ENCODE peak calls at places on chromosomes 3 and 15, in six cellular contexts. F is mammary epithelial cell, J is breast epithelium, U is heart right ventricle, Z is body of pancreas, K is lower lobe of right lung. L is an unnamed sample. For H3K4me1, the result is how much of the 10 kb centered on the place peaks cover.

GRCh38 chr3:197132916-197133530 is 103.4 kb upstream of the MELTF start:
- DNase-seq in F (no peak), J (no peak), U (no peak), Z (no peak), K (no peak), L (no peak)

GRCh38 chr15:82140859-82141258 is 95.0 kb upstream of the MEX3B start:
- DNase-seq in F (peak), J (no peak), U (no peak), Z (no peak), K (no peak), L (no peak)

GRCh38 chr3:106088270-106088669 is 219.5 kb upstream of the CBLB start:
- DNase-seq in F (peak), J (no peak), U (no peak), Z (no peak), K (no peak), L (no peak)

GRCh38 chr15:78059110-78059839 is 18.2 kb downstream of the TBC1D2B start:
- DNase-seq in F (no peak), J (no peak), U (no peak), Z (no peak), K (no peak), L (no peak)

GRCh38 chr3:114005406-114005987 is 50.8 kb downstream of the CCDC191 start:
- DNase-seq in F (no peak), J (no peak), U (no peak), Z (no peak), K (no peak), L (no peak)

GRCh38 chr15:63703641-63704040 is 106.5 kb downstream of the FBXL22 start:
- DNase-seq in F (no peak), J (no peak), U (no peak), Z (no peak), K (no peak), L (no peak)

GRCh38 chr15:80389370-80389769 is 14.8 kb upstream of the ARNT2 start:
- DNase-seq in F (no peak), J (no peak), U (no peak), Z (no peak), K (no peak), L (no peak)

GRCh38 chr3:116140100-116140689 is 305.1 kb downstream of the LSAMP start:
- DNase-seq in F (peak), J (no peak), U (no peak), Z (no peak), K (no peak), L (no peak)

GRCh38 chr15:30922469-30923311 is 19.0 kb downstream of the FAN1 start:
- DNase-seq in F (peak), J (no peak), U (no peak), Z (no peak), K (no peak), L (peak)

GRCh38 chr15:35038655-35039534 is 46.2 kb downstream of the NANOGP8 start:
- DNase-seq in F (peak), J (no peak), U (no peak), Z (no peak), K (no peak), L (no peak)

GRCh38 chr3:186220886-186221285 is 112.0 kb upstream of the ETV5 start:
- DNase-seq in F (no peak), J (no peak), U (no peak), Z (peak), K (no peak), L (no peak)

GRCh38 chr3:127802620-127803019 is 19.7 kb downstream of the MGLL start:
- DNase-seq in F (no peak), J (no peak), U (no peak), Z (no peak), K (no peak), L (no peak)

GRCh38 chr3:64157150-64158035 is 67.9 kb downstream of the PRICKLE2 start:
- DNase-seq in F (no peak), J (no peak), U (no peak), Z (no peak), K (no peak), L (no peak)

GRCh38 chr3:12752803-12753202 is 6.3 kb downstream of the TMEM40 start:
- DNase-seq in F (no peak), J (no peak), U (no peak), Z (no peak), K (no peak), L (no peak)

GRCh38 chr3:80676869-80677268 is 909.1 kb upstream of the ROBO1 start:
- DNase-seq in F (no peak), J (no peak), U (no peak), Z (no peak), K (no peak), L (no peak)

GRCh38 chr3:177439729-177440269 is 242.5 kb upstream of the TBL1XR1 start:
- DNase-seq in F (no peak), J (no peak), U (no peak), Z (no peak), K (no peak), L (no peak)
- H3K4me1 ChIP-seq in F (under half), J (under half), U (under half), Z (under half), K (under half), L (under half)

GRCh38 chr3:133576169-133576568 is 2.7 kb downstream of the CDV3 start:
- DNase-seq in F (no peak), J (no peak), U (no peak), Z (no peak), K (no peak), L (no peak)
- H3K4me1 ChIP-seq in F (under half), J (under half), U (half or more), Z (half or more), K (half or more), L (under half)

DNA sequence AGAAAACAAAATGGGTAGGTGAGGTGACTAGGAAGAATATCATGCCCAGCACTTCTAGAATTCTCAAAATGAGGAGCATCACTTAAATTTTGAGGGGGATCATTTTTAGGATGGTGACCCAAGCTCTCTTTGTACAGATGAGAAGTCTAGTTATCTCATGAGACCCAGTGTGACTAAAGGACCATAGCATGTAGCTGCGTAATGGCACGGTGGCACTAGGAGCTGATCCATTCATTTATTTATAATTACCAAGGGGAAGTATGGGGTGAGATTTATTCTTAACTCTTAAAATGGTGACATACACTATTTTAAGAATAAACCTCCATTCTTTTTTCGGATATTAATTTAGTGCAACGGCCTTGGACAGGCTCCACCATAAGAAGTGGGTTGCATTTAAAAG is 8.3 kb downstream of the IQGAP1 start:
- DNase-seq in F (no peak), J (no peak), U (no peak), Z (no peak), K (no peak), L (no peak)
- H3K4me1 ChIP-seq in F (under half), J (under half), U (half or more), Z (under half), K (half or more), L (under half)

GRCh38 chr15:38028869-38029268 is 94.4 kb downstream of the TMCO5A start:
- DNase-seq in F (no peak), J (no peak), U (no peak), Z (no peak), K (no peak), L (no peak)

GRCh38 chr15:38035701-38036100 is 101.3 kb downstream of the TMCO5A start:
- DNase-seq in F (no peak), J (no peak), U (no peak), Z (no peak), K (no peak), L (no peak)

GRCh38 chr15:38029741-38030140 is 95.3 kb downstream of the TMCO5A start:
- DNase-seq in F (no peak), J (no peak), U (no peak), Z (no peak), K (no peak), L (no peak)

GRCh38 chr15:38030609-38031008 is 96.2 kb downstream of the TMCO5A start:
- DNase-seq in F (no peak), J (no peak), U (no peak), Z (no peak), K (no peak), L (no peak)
- H3K4me1 ChIP-seq in F (under half), J (under half), U (under half), Z (under half), K (under half), L (under half)

GRCh38 chr3:195082811-195083210 is 188.1 kb downstream of the XXYLT1 start:
- DNase-seq in F (no peak), J (no peak), U (no peak), Z (no peak), K (peak), L (peak)
- H3K4me1 ChIP-seq in F (under half), J (under half), U (under half), Z (under half), K (under half), L (under half)

GRCh38 chr3:45608296-45608695 is 13.7 kb downstream of the LIMD1 start:
- DNase-seq in F (no peak), J (no peak), U (no peak), Z (no peak), K (peak), L (no peak)
- H3K4me1 ChIP-seq in F (under half), J (under half), U (half or more), Z (half or more), K (half or more), L (under half)

DNA sequence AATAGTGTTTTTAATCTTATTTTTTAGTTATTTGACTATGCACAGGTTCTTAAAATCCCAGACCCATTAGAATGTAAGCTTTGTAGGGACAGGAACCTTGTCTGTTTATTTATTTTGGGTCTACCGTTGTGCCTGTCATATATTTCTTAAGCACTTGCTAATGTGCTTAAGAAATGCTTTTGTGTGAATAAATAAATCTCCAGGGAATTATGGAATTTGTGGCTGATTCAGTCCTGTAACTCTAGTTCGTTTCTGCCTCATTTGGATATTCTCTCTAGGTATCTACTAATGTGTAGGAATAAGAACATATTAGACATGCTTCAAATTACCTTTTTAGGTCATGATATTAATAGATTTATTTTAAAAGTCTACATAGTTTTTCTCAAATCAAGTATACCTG is 161.6 kb downstream of the LPP start:
- DNase-seq in F (no peak), J (no peak), U (no peak), Z (no peak), K (no peak), L (no peak)
- H3K4me1 ChIP-seq in F (under half), J (under half), U (under half), Z (under half), K (under half), L (under half)

DNA sequence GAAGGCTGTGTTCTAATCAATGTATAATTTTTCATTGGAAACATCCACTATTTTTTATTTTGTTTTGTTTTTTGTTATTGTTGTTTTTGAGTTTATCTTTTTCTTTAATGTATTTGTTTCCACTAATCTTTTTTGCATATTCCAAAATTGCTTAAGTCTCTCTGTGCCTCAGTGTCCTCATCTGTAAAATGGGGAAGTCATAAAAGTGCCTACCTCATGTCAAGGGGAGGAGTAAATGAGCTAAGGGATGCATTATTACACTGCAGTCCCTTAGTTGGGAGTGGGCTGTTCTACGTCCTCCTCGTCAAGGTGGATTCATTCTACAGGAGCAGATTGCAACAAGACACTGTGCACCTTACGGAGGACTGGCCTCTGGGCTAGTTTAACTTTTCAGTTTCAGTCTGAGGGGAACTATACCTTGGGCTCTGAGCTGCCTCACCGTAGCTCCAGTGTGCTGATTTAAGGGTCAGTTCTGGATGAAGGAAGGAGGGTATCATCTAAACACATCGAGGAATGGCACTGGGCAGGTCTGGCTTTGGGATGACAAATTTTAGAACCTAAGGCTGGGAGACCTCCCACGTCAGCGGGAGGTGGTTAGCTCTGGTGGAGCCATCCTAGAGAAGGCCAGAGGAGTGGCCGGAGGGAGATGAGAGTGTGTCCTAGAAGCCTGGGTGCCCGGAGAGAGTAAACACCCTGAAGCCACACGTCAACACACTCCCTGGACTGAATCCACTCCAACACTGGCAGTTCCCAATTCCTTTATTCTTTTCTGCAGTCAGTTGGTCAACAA is 5.1 kb upstream of the SRP14 start:
- DNase-seq in F (no peak), J (no peak), U (no peak), Z (no peak), K (no peak), L (no peak)
- H3K4me1 ChIP-seq in F (under half), J (under half), U (under half), Z (under half), K (half or more), L (under half)

DNA sequence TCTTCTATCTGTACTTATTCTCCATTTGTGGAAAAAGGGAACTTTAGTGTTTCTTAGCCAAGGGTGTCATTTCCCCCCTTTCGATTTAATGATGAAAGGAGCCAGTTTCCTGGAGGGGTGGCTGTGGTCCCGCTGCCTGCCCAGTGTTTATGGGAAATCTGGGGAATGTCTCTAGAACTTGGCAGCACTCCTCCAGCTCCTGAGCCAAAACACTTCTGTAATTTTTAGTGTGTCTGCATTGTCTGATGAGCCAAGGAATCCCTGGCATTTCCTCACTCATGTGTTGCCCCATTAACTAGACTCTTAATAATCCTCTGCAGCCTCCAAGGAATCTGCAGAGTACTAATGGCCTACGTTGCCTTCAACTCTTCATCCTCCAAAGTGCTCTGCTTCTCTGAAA is 448.8 kb downstream of the GRM7 start:
- DNase-seq in F (peak), J (no peak), U (peak), Z (peak), K (no peak), L (peak)
- H3K4me1 ChIP-seq in F (under half), J (under half), U (under half), Z (under half), K (under half), L (under half)

DNA sequence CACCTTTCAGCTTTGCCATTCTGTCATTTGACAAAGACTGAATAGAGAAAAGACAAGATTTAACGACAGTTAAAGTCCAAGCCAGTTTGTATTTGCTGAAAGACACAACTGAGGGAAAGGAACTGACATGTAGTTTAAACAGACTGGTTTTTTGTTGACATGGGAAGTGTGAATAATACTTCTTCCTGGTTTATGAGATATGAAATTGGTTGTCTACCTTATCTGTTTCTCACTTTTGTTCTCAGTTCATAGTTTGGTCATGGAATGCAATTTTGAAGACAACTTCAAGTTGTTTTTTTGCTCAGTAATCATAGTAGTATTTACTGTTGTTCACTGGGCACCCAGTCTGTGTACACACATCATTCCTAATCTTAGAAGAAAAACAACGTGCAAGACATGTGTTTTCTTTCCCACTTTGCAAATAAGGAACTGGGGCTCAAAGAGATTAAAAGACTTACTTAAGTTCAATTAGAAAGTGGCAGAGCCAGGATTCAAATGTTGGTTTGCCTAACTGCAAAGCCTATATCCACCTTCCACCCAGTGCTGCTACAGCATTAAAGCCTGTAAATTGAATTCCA is 103.5 kb downstream of the LPP start:
- DNase-seq in F (no peak), J (no peak), U (no peak), Z (no peak), K (no peak), L (no peak)
- H3K4me1 ChIP-seq in F (under half), J (under half), U (under half), Z (under half), K (under half), L (under half)

L was measured in kidney.